ENCODE peak calls at places on chromosomes 3 and 15, in nine cellular contexts. Y, V, W, A, R, U, H, D and T are unnamed samples.

GRCh38 chr15:28289694-28290463 is 32.1 kb downstream of the HERC2 start:
- DNase-seq in Y (no peak), V (no peak), W (no peak), A (no peak), R (no peak), U (no peak), H (no peak), D (no peak), T (no peak)

GRCh38 chr3:141776885-141777284 is 13.7 kb downstream of the GRK7 start:
- DNase-seq in Y (no peak), V (no peak), W (no peak), A (no peak), R (no peak), U (no peak), H (no peak), D (no peak), T (no peak)

GRCh38 chr3:100521439-100521845 is 29.0 kb downstream of the TMEM45A start:
- DNase-seq in Y (no peak), V (peak; percentile 51), W (no peak), A (no peak), R (no peak), U (no peak), H (no peak), D (no peak), T (no peak)

GRCh38 chr15:79644091-79644490 is 212.0 kb downstream of the MINAR1 start:
- DNase-seq in Y (no peak), V (no peak), W (no peak), A (no peak), R (no peak), U (no peak), H (peak; percentile 65), D (peak; percentile 43), T (peak; percentile 31)

GRCh38 chr15:65918357-65918920 is 49.1 kb downstream of the RAB11A start:
- DNase-seq in Y (no peak), V (no peak), W (no peak), A (no peak), R (no peak), U (no peak), H (no peak), D (no peak), T (no peak)

GRCh38 chr3:194030372-194030771 is 105.6 kb upstream of the HES1 start:
- DNase-seq in Y (peak; percentile 43), V (no peak), W (no peak), A (no peak), R (no peak), U (no peak), H (no peak), D (peak; percentile 58), T (no peak)

GRCh38 chr3:115217678-115218451 is 70.8 kb upstream of the ZBTB20 start:
- DNase-seq in Y (peak; percentile 32), V (no peak), W (peak; percentile 70), A (peak; percentile 52), R (no peak), U (peak; percentile 9), H (peak; percentile 80), D (peak; percentile 68), T (peak; percentile 29)

GRCh38 chr15:62841269-62841628 is 201.3 kb upstream of the TPM1 start:
- DNase-seq in Y (no peak), V (no peak), W (no peak), A (no peak), R (no peak), U (no peak), H (no peak), D (no peak), T (no peak)

GRCh38 chr3:193574488-193575072 is 18.4 kb upstream of the OPA1 start:
- DNase-seq in Y (no peak), V (no peak), W (no peak), A (no peak), R (no peak), U (no peak), H (no peak), D (peak; percentile 39), T (no peak)

GRCh38 chr3:145188079-145188785 is 972.8 kb downstream of the PLOD2 start:
- DNase-seq in Y (no peak), V (no peak), W (peak; percentile 3), A (no peak), R (no peak), U (no peak), H (no peak), D (no peak), T (no peak)

GRCh38 chr15:63238181-63238580 is 39.2 kb upstream of the APH1B start:
- DNase-seq in Y (no peak), V (no peak), W (no peak), A (no peak), R (no peak), U (no peak), H (no peak), D (no peak), T (no peak)

GRCh38 chr15:63198752-63199250 is 9.4 kb downstream of the RAB8B start:
- DNase-seq in Y (no peak), V (no peak), W (no peak), A (no peak), R (no peak), U (no peak), H (peak; percentile 88), D (no peak), T (no peak)

GRCh38 chr15:29143909-29144308 is 125.7 kb downstream of the NSMCE3 start:
- DNase-seq in Y (no peak), V (no peak), W (no peak), A (no peak), R (no peak), U (no peak), H (peak; percentile 35), D (no peak), T (peak; percentile 35)

GRCh38 chr15:57398336-57398735 is 22.0 kb downstream of the CGNL1 start:
- DNase-seq in Y (no peak), V (no peak), W (no peak), A (no peak), R (no peak), U (no peak), H (no peak), D (no peak), T (no peak)

GRCh38 chr15:93759626-93760025 is 471.7 kb upstream of the MCTP2 start:
- DNase-seq in Y (no peak), V (no peak), W (no peak), A (no peak), R (no peak), U (no peak), H (no peak), D (peak; percentile 43), T (no peak)

DNA sequence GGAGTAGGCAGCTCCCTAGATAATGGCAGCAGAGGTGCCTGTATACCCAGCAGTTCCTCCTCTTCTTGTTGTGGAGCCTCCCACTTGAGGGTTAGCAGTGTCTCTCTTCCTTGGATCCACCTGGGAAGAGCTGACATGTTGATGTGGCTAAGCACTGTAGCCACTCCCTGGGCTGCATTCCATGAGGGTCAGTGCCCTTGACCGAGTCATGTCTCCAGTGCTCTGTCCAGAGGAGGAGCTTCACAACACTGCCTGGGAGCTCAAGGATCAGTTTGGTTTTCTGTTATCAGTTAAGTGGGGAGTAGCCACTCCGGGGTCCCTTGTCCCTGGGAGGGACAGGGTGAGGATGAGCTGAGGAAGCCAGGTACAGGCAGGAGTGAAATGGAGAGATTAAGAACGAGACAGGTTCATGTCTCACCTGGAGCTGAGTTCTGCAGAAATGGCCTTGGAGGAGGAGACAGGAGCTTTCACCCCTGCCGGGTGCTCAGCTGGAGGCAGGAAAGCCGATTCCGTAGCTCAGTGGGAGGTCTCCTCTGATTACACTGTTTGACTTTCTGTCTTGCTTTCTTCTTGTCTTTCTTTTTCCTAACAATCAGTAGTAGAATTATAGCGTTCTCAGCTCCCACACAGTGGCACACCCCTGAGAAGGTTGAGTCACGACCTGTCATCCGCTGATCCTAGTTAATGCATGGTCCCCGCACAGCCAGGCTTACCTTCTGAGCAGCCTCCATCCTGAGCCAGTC is 57.9 kb upstream of the SEC22A start:
- DNase-seq in Y (peak; percentile 58), V (no peak), W (peak; percentile 18), A (no peak), R (no peak), U (no peak), H (no peak), D (peak; percentile 13), T (no peak)
- H3K4me3 ChIP-seq in Y (no peak overlapping the region), V (no peak overlapping the region), W (no peak overlapping the region), A (no peak overlapping the region), R (no peak overlapping the region), U (no peak overlapping the region), H (no peak overlapping the region), D (no peak overlapping the region), T (no peak overlapping the region)

GRCh38 chr3:190853464-190853863 is 9.0 kb downstream of the GMNC start:
- DNase-seq in Y (no peak), V (no peak), W (no peak), A (no peak), R (no peak), U (no peak), H (no peak), D (peak; percentile 70), T (no peak)

GRCh38 chr3:190849607-190850006 is 12.9 kb downstream of the GMNC start:
- DNase-seq in Y (no peak), V (no peak), W (no peak), A (no peak), R (no peak), U (no peak), H (no peak), D (peak; percentile 26), T (no peak)

GRCh38 chr3:190848891-190849290 is 13.6 kb downstream of the GMNC start:
- DNase-seq in Y (no peak), V (no peak), W (no peak), A (no peak), R (no peak), U (no peak), H (no peak), D (peak; percentile 56), T (no peak)

GRCh38 chr3:190855151-190855550 is 7.3 kb downstream of the GMNC start:
- DNase-seq in Y (no peak), V (no peak), W (peak; percentile 56), A (no peak), R (no peak), U (no peak), H (no peak), D (no peak), T (no peak)

DNA sequence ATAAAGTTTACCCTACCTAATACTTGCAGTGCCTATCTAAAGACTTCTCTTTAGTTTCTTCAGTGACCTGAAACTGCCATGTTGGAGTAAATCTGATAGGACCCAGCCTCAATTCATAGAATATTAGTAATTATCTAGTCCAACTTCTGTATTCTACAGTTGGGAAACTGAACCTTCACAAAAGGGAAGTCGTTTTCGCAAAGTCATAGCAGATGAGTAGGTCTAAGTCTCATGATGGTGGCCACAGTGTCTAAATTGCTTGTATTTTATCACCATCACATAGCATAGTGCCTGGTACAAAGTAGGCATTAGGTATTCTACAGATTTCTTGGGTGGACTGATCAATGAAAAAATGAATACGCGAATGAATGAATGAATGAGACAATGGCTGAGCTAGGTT is 8.4 kb downstream of the GMNC start:
- DNase-seq in Y (no peak), V (no peak), W (no peak), A (no peak), R (no peak), U (no peak), H (no peak), D (no peak), T (no peak)
- H3K27me3 ChIP-seq in Y (no peaks in the 10 kb centered on the region), V (no peaks in the 10 kb centered on the region), W (no peaks in the 10 kb centered on the region), A (no peaks in the 10 kb centered on the region), R (no peaks in the 10 kb centered on the region), U (no peaks in the 10 kb centered on the region), H (no peaks in the 10 kb centered on the region), D (no peaks in the 10 kb centered on the region), T (no peaks in the 10 kb centered on the region)

GRCh38 chr3:112734718-112735350 is 93.9 kb upstream of the CCDC80 start:
- DNase-seq in Y (peak; percentile 49), V (no peak), W (peak; percentile 79), A (peak; percentile 52), R (peak; percentile 40), U (peak; percentile 61), H (peak; percentile 82), D (peak; percentile 72), T (no peak)
- TF ChIP-seq CTCF in Y (peak; percentile 73), V (peak; percentile 40), W (peak; percentile 82), A (peak; percentile 71), R (peak; percentile 58), U (peak; percentile 78), H (peak; percentile 76), D (peak; percentile 76), T (peak; percentile 77)

GRCh38 chr15:89091667-89092220 is 3.5 kb downstream of the ABHD2 start:
- DNase-seq in Y (no peak), V (no peak), W (no peak), A (no peak), R (no peak), U (no peak), H (no peak), D (no peak), T (no peak)
- H3K4me3 ChIP-seq in Y (no peak overlapping the region), V (peak overlapping the region; percentile 11), W (no peak overlapping the region), A (peak overlapping the region; percentile 31), R (peak overlapping the region; percentile 96), U (no peak overlapping the region), H (peak overlapping the region; percentile 52), D (peak overlapping the region; percentile 13), T (no peak overlapping the region)